ENCODE peak calls at places on chromosome 14, in seven cellular contexts. One of them, this sample, is unnamed.

GRCh38 chr14:62667515-62667914 is 377.7 kb downstream of the KCNH5 start:
- DNase-seq in stomach: no peak
- DNase-seq in testis: no peak
- DNase-seq in tibial nerve: no peak
- DNase-seq in H54: no peak
- DNase-seq in A549: peak
- DNase-seq in HepG2: no peak
- DNase-seq in this sample: no peak

GRCh38 chr14:96173646-96174475 is 30.8 kb upstream of the BDKRB2 start:
- DNase-seq in testis: no peak
- DNase-seq in A549: no peak
- DNase-seq in HepG2: no peak
- DNase-seq in H54: no peak
- DNase-seq in stomach: no peak
- DNase-seq in tibial nerve: no peak
- DNase-seq in this sample: no peak

GRCh38 chr14:54000341-54000811 is 43.8 kb upstream of the BMP4 start:
- DNase-seq in tibial nerve: no peak
- DNase-seq in A549: peak
- DNase-seq in HepG2: no peak
- DNase-seq in testis: no peak
- DNase-seq in stomach: no peak
- DNase-seq in H54: no peak
- DNase-seq in this sample: no peak

GRCh38 chr14:55052259-55052930 is 948 bp downstream of the MAPK1IP1L start:
- DNase-seq in A549: no peak
- DNase-seq in tibial nerve: no peak
- DNase-seq in HepG2: no peak
- DNase-seq in testis: no peak
- DNase-seq in H54: no peak
- DNase-seq in stomach: no peak
- DNase-seq in this sample: no peak

GRCh38 chr14:80523518-80524117 is 312.3 kb upstream of the DIO2 start:
- DNase-seq in H54: no peak
- DNase-seq in stomach: no peak
- DNase-seq in tibial nerve: no peak
- DNase-seq in A549: no peak
- DNase-seq in testis: no peak
- DNase-seq in HepG2: no peak
- DNase-seq in this sample: no peak

GRCh38 chr14:99936056-99936455 is 129.2 kb upstream of the EVL start:
- DNase-seq in stomach: no peak
- DNase-seq in A549: no peak
- DNase-seq in tibial nerve: no peak
- DNase-seq in H54: peak
- DNase-seq in testis: no peak
- DNase-seq in HepG2: no peak
- DNase-seq in this sample: no peak

GRCh38 chr14:37036669-37037341 is 135.6 kb downstream of the SLC25A21 start:
- DNase-seq in HepG2: peak
- DNase-seq in tibial nerve: no peak
- DNase-seq in H54: no peak
- DNase-seq in testis: no peak
- DNase-seq in A549: no peak
- DNase-seq in stomach: no peak
- DNase-seq in this sample: no peak

GRCh38 chr14:103442288-103442687 is 57.1 kb downstream of the MARK3 start:
- DNase-seq in H54: no peak
- DNase-seq in stomach: no peak
- DNase-seq in testis: no peak
- DNase-seq in A549: no peak
- DNase-seq in tibial nerve: no peak
- DNase-seq in HepG2: no peak
- DNase-seq in this sample: no peak

GRCh38 chr14:95341564-95341963 is 21.9 kb upstream of the CLMN start:
- DNase-seq in HepG2: no peak
- DNase-seq in H54: no peak
- DNase-seq in testis: peak
- DNase-seq in stomach: no peak
- DNase-seq in tibial nerve: no peak
- DNase-seq in A549: no peak
- DNase-seq in this sample: no peak

GRCh38 chr14:101187017-101187815 is 283.7 kb upstream of the RTL1 start:
- DNase-seq in stomach: peak
- DNase-seq in HepG2: no peak
- DNase-seq in A549: no peak
- DNase-seq in testis: no peak
- DNase-seq in H54: no peak
- DNase-seq in tibial nerve: no peak
- DNase-seq in this sample: no peak

GRCh38 chr14:31208546-31209424 is 1.2 kb upstream of the HECTD1 start:
- DNase-seq in tibial nerve: no peak
- DNase-seq in stomach: no peak
- DNase-seq in A549: no peak
- DNase-seq in testis: peak
- DNase-seq in HepG2: no peak
- DNase-seq in H54: no peak
- DNase-seq in this sample: no peak

GRCh38 chr14:68000516-68000915 is 180.9 kb downstream of the RAD51B start:
- DNase-seq in tibial nerve: no peak
- DNase-seq in stomach: no peak
- DNase-seq in HepG2: no peak
- DNase-seq in A549: no peak
- DNase-seq in testis: no peak
- DNase-seq in H54: no peak
- DNase-seq in this sample: no peak

GRCh38 chr14:33198684-33199083 is 260.0 kb downstream of the NPAS3 start:
- DNase-seq in stomach: no peak
- DNase-seq in HepG2: no peak
- DNase-seq in tibial nerve: no peak
- DNase-seq in testis: no peak
- DNase-seq in A549: no peak
- DNase-seq in H54: no peak
- DNase-seq in this sample: no peak

GRCh38 chr14:94575730-94576585 is 5.3 kb upstream of the SERPINA5 start:
- DNase-seq in testis: peak
- DNase-seq in HepG2: no peak
- DNase-seq in tibial nerve: no peak
- DNase-seq in H54: peak
- DNase-seq in stomach: peak
- DNase-seq in A549: no peak
- DNase-seq in this sample: no peak

GRCh38 chr14:24806061-24806678 is 172.2 kb upstream of the GZMB start:
- DNase-seq in H54: peak
- DNase-seq in stomach: peak
- DNase-seq in A549: peak
- DNase-seq in testis: peak
- DNase-seq in tibial nerve: peak
- DNase-seq in HepG2: peak
- DNase-seq in this sample: peak

GRCh38 chr14:90177537-90178189 is 78.7 kb upstream of the PSMC1 start:
- DNase-seq in HepG2: no peak
- DNase-seq in H54: no peak
- DNase-seq in A549: no peak
- DNase-seq in stomach: no peak
- DNase-seq in tibial nerve: no peak
- DNase-seq in testis: no peak
- DNase-seq in this sample: no peak

GRCh38 chr14:37869633-37870032 is 274.2 kb downstream of the TTC6 start:
- DNase-seq in stomach: no peak
- DNase-seq in HepG2: no peak
- DNase-seq in testis: no peak
- DNase-seq in A549: no peak
- DNase-seq in tibial nerve: no peak
- DNase-seq in H54: no peak
- DNase-seq in this sample: no peak

GRCh38 chr14:29587046-29587445 is 340.6 kb downstream of the PRKD1 start:
- DNase-seq in testis: no peak
- DNase-seq in tibial nerve: no peak
- DNase-seq in A549: no peak
- DNase-seq in stomach: no peak
- DNase-seq in HepG2: no peak
- DNase-seq in H54: no peak
- DNase-seq in this sample: no peak

GRCh38 chr14:27528328-27528727 is 930.5 kb upstream of the NOVA1 start:
- DNase-seq in stomach: no peak
- DNase-seq in testis: no peak
- DNase-seq in A549: peak
- DNase-seq in HepG2: peak
- DNase-seq in tibial nerve: no peak
- DNase-seq in H54: peak
- DNase-seq in this sample: no peak

GRCh38 chr14:28652782-28653181 is 113.8 kb upstream of the FOXG1 start:
- DNase-seq in HepG2: no peak
- DNase-seq in tibial nerve: no peak
- DNase-seq in H54: no peak
- DNase-seq in stomach: no peak
- DNase-seq in testis: no peak
- DNase-seq in A549: peak
- DNase-seq in this sample: no peak

GRCh38 chr14:25095784-25096390 is 45.9 kb upstream of the STXBP6 start:
- DNase-seq in A549: no peak
- DNase-seq in HepG2: no peak
- DNase-seq in tibial nerve: no peak
- DNase-seq in stomach: no peak
- DNase-seq in testis: no peak
- DNase-seq in H54: no peak
- DNase-seq in this sample: no peak

GRCh38 chr14:97149775-97150174 is 352.6 kb downstream of the VRK1 start:
- DNase-seq in testis: no peak
- DNase-seq in tibial nerve: no peak
- DNase-seq in stomach: no peak
- DNase-seq in A549: no peak
- DNase-seq in H54: no peak
- DNase-seq in HepG2: no peak
- DNase-seq in this sample: no peak

GRCh38 chr14:101069666-101070362 is 166.3 kb upstream of the RTL1 start:
- DNase-seq in stomach: peak
- DNase-seq in HepG2: no peak
- DNase-seq in tibial nerve: peak
- DNase-seq in H54: no peak
- DNase-seq in testis: peak
- DNase-seq in A549: no peak
- DNase-seq in this sample: no peak

GRCh38 chr14:90587918-90588317 is 191.1 kb downstream of the CALM1 start:
- DNase-seq in H54: no peak
- DNase-seq in HepG2: no peak
- DNase-seq in tibial nerve: no peak
- DNase-seq in stomach: no peak
- DNase-seq in testis: no peak
- DNase-seq in A549: no peak
- DNase-seq in this sample: no peak

GRCh38 chr14:80850197-80850814 is 91.2 kb downstream of the CEP128 start:
- DNase-seq in A549: peak
- DNase-seq in H54: no peak
- DNase-seq in HepG2: peak
- DNase-seq in tibial nerve: no peak
- DNase-seq in stomach: no peak
- DNase-seq in testis: no peak
- DNase-seq in this sample: no peak

GRCh38 chr14:93330609-93331000 is 2.2 kb downstream of the BTBD7 start:
- DNase-seq in stomach: no peak
- DNase-seq in A549: no peak
- DNase-seq in testis: no peak
- DNase-seq in tibial nerve: no peak
- DNase-seq in H54: no peak
- DNase-seq in HepG2: no peak
- DNase-seq in this sample: no peak

GRCh38 chr14:50451854-50452253 is 55.2 kb upstream of the CDKL1 start:
- DNase-seq in A549: no peak
- DNase-seq in H54: no peak
- DNase-seq in HepG2: no peak
- DNase-seq in testis: no peak
- DNase-seq in tibial nerve: no peak
- DNase-seq in stomach: no peak
- DNase-seq in this sample: no peak

GRCh38 chr14:49961270-49962222 is 68.7 kb downstream of the ARF6 start:
- DNase-seq in tibial nerve: no peak
- DNase-seq in testis: no peak
- DNase-seq in HepG2: no peak
- DNase-seq in A549: no peak
- DNase-seq in H54: no peak
- DNase-seq in stomach: no peak
- DNase-seq in this sample: no peak

GRCh38 chr14:26132061-26132460 is 465.8 kb downstream of the NOVA1 start:
- DNase-seq in testis: no peak
- DNase-seq in A549: no peak
- DNase-seq in stomach: no peak
- DNase-seq in H54: no peak
- DNase-seq in HepG2: no peak
- DNase-seq in tibial nerve: no peak
- DNase-seq in this sample: no peak

GRCh38 chr14:105071326-105071725 is 6.1 kb upstream of the GPR132 start:
- DNase-seq in testis: no peak
- DNase-seq in H54: no peak
- DNase-seq in HepG2: no peak
- DNase-seq in A549: no peak
- DNase-seq in tibial nerve: no peak
- DNase-seq in stomach: no peak
- DNase-seq in this sample: no peak
- TF ChIP-seq POLR2A in testis: no peak
- TF ChIP-seq POLR2A in H54: no peak
- TF ChIP-seq POLR2A in HepG2: no peak
- TF ChIP-seq POLR2A in A549: no peak
- TF ChIP-seq POLR2A in tibial nerve: no peak
- TF ChIP-seq POLR2A in stomach: no peak
- TF ChIP-seq POLR2A in this sample: no peak

DNA sequence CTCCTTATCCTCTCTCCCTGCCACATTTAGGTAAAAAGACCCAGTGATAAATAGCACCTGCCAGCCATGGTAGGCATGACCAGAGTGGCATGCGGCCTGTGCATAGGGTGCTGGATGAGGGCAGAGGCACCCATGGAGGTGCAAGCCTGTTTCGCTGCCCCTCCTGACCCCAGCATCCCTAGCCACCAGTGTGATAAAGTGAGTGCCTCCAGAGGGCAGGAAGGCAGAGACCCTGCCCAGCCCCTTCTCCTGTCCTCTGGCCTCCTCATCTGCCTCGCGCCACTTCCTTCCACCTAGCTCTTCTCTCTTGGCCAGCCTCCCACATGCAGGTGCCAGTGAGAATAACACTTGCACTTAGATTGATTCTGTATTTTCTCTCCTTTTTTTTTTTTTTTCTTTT is 108.3 kb upstream of the FUT8 start:
- DNase-seq in A549: no peak
- DNase-seq in H54: no peak
- DNase-seq in tibial nerve: no peak
- DNase-seq in testis: no peak
- DNase-seq in stomach: no peak
- DNase-seq in HepG2: no peak
- DNase-seq in this sample: no peak
- TF ChIP-seq POLR2A in A549: no peak
- TF ChIP-seq POLR2A in H54: no peak
- TF ChIP-seq POLR2A in tibial nerve: no peak
- TF ChIP-seq POLR2A in testis: no peak
- TF ChIP-seq POLR2A in stomach: no peak
- TF ChIP-seq POLR2A in HepG2: no peak
- TF ChIP-seq POLR2A in this sample: no peak

GRCh38 chr14:88005978-88006851 is 1.3 kb downstream of the GPR65 start:
- DNase-seq in stomach: no peak
- DNase-seq in testis: peak
- DNase-seq in HepG2: no peak
- DNase-seq in H54: no peak
- DNase-seq in tibial nerve: no peak
- DNase-seq in A549: no peak
- DNase-seq in this sample: no peak
- TF ChIP-seq POLR2A in stomach: no peak
- TF ChIP-seq POLR2A in testis: no peak
- TF ChIP-seq POLR2A in HepG2: no peak
- TF ChIP-seq POLR2A in H54: no peak
- TF ChIP-seq POLR2A in tibial nerve: no peak
- TF ChIP-seq POLR2A in A549: no peak
- TF ChIP-seq POLR2A in this sample: no peak

GRCh38 chr14:22556990-22557623 is 31.9 kb downstream of the DAD1 start:
- DNase-seq in HepG2: peak
- DNase-seq in stomach: peak
- DNase-seq in tibial nerve: peak
- DNase-seq in A549: peak
- DNase-seq in H54: peak
- DNase-seq in testis: peak
- DNase-seq in this sample: peak
- TF ChIP-seq POLR2A in HepG2: no peak
- TF ChIP-seq POLR2A in stomach: no peak
- TF ChIP-seq POLR2A in tibial nerve: no peak
- TF ChIP-seq POLR2A in A549: no peak
- TF ChIP-seq POLR2A in H54: no peak
- TF ChIP-seq POLR2A in testis: no peak
- TF ChIP-seq POLR2A in this sample: no peak